ENCODE peak calls at places on chromosomes 4 and X, in nine cellular contexts. N is SK-N-SH, W is K562, U is suprapubic skin, Q is ovary, O is sigmoid colon, J is tibial nerve, V is H1, B is upper lobe of left lung. I is an unnamed sample.

GRCh38 chrX:45850775-45851433 is 650.2 kb upstream of the DIPK2B start:
- DNase-seq in N (peak), W (no peak), U (no peak), Q (peak), O (peak), J (no peak), V (peak), B (peak), I (peak)

GRCh38 chrX:85859426-85859825 is 187.9 kb downstream of the CHM start:
- DNase-seq in N (peak), W (no peak), U (no peak), Q (no peak), O (no peak), J (no peak), V (no peak), B (no peak), I (no peak)

GRCh38 chr4:149884046-149884445 is 68.4 kb upstream of the IQCM start:
- DNase-seq in N (no peak), W (no peak), U (no peak), Q (no peak), O (no peak), J (no peak), V (no peak), B (no peak), I (no peak)

GRCh38 chr4:4524364-4524763 is 17.5 kb downstream of the STX18 start:
- DNase-seq in N (no peak), W (no peak), U (no peak), Q (no peak), O (no peak), J (no peak), V (no peak), B (no peak), I (no peak)

GRCh38 chrX:21700967-21701366 is 42.8 kb upstream of the KLHL34 start:
- DNase-seq in N (peak), W (no peak), U (no peak), Q (no peak), O (no peak), J (no peak), V (no peak), B (no peak), I (no peak)

GRCh38 chrX:78592030-78592429 is 67.1 kb downstream of the RTL3 start:
- DNase-seq in N (no peak), W (no peak), U (no peak), Q (no peak), O (no peak), J (no peak), V (no peak), B (no peak), I (no peak)

GRCh38 chrX:134512566-134512965 is 52.6 kb downstream of the HPRT1 start:
- DNase-seq in N (no peak), W (no peak), U (no peak), Q (no peak), O (no peak), J (no peak), V (no peak), B (no peak), I (peak)

GRCh38 chrX:46634577-46634976 is 61.0 kb downstream of the CHST7 start:
- DNase-seq in N (no peak), W (no peak), U (no peak), Q (no peak), O (no peak), J (no peak), V (no peak), B (no peak), I (no peak)

GRCh38 chr4:106062452-106062875 is 167.2 kb downstream of the NPNT start:
- DNase-seq in N (no peak), W (peak), U (no peak), Q (no peak), O (no peak), J (no peak), V (no peak), B (no peak), I (no peak)

GRCh38 chr4:128827280-128827679 is 17.8 kb downstream of the JADE1 start:
- DNase-seq in N (no peak), W (no peak), U (no peak), Q (no peak), O (no peak), J (no peak), V (peak), B (no peak), I (no peak)

GRCh38 chr4:92501456-92501855 is 197.7 kb downstream of the GRID2 start:
- DNase-seq in N (no peak), W (no peak), U (no peak), Q (no peak), O (no peak), J (no peak), V (no peak), B (no peak), I (no peak)

GRCh38 chr4:136810626-136811025 is 721.7 kb downstream of the PCDH18 start:
- DNase-seq in N (no peak), W (no peak), U (no peak), Q (no peak), O (no peak), J (no peak), V (no peak), B (no peak), I (no peak)

GRCh38 chrX:86148594-86148993 is 343 bp downstream of the DACH2 start:
- DNase-seq in N (no peak), W (no peak), U (no peak), Q (no peak), O (no peak), J (no peak), V (peak), B (no peak), I (no peak)

GRCh38 chr4:75344915-75345314 is 169.3 kb downstream of the RCHY1 start:
- DNase-seq in N (no peak), W (no peak), U (no peak), Q (no peak), O (no peak), J (no peak), V (no peak), B (no peak), I (no peak)

GRCh38 chrX:97844943-97845342 is 961.2 kb downstream of the RPA4 start:
- DNase-seq in N (peak), W (no peak), U (peak), Q (no peak), O (peak), J (no peak), V (no peak), B (no peak), I (no peak)

GRCh38 chr4:97987019-97987648 is 156.1 kb downstream of the STPG2 start:
- DNase-seq in N (peak), W (no peak), U (no peak), Q (no peak), O (no peak), J (no peak), V (no peak), B (no peak), I (peak)

GRCh38 chr4:11632015-11632414 is 203.3 kb upstream of the HS3ST1 start:
- DNase-seq in N (no peak), W (no peak), U (no peak), Q (no peak), O (no peak), J (no peak), V (no peak), B (no peak), I (no peak)

GRCh38 chr4:6773106-6773505 is 9.4 kb upstream of the KIAA0232 start:
- DNase-seq in N (no peak), W (no peak), U (no peak), Q (no peak), O (no peak), J (no peak), V (no peak), B (no peak), I (no peak)

GRCh38 chrX:22389544-22390243 is 117.0 kb downstream of the CBLL2 start:
- DNase-seq in N (no peak), W (no peak), U (no peak), Q (no peak), O (no peak), J (no peak), V (no peak), B (no peak), I (peak)

GRCh38 chrX:122906726-122907125 is 277.4 kb upstream of the GRIA3 start:
- DNase-seq in N (no peak), W (no peak), U (no peak), Q (no peak), O (no peak), J (no peak), V (no peak), B (no peak), I (no peak)

GRCh38 chrX:119692241-119693031 is 532 bp downstream of the SEPTIN6 start:
- DNase-seq in N (peak), W (peak), U (no peak), Q (no peak), O (peak), J (no peak), V (peak), B (peak), I (peak)

GRCh38 chr4:28675582-28675981 is 1814.9 kb downstream of the STIM2 start:
- DNase-seq in N (no peak), W (no peak), U (no peak), Q (no peak), O (no peak), J (no peak), V (no peak), B (no peak), I (no peak)

GRCh38 chr4:26356067-26356466 is 35.3 kb downstream of the RBPJ start:
- DNase-seq in N (no peak), W (no peak), U (no peak), Q (no peak), O (no peak), J (no peak), V (no peak), B (peak), I (no peak)

GRCh38 chr4:8353912-8354453 is 84.4 kb downstream of the HTRA3 start:
- DNase-seq in N (no peak), W (no peak), U (no peak), Q (no peak), O (peak), J (no peak), V (no peak), B (peak), I (no peak)

GRCh38 chr4:103934178-103934789 is 214.5 kb upstream of the TACR3 start:
- DNase-seq in N (peak), W (peak), U (no peak), Q (no peak), O (no peak), J (no peak), V (no peak), B (no peak), I (no peak)

GRCh38 chr4:13219971-13220370 is 264.2 kb downstream of the RAB28 start:
- DNase-seq in N (no peak), W (no peak), U (no peak), Q (no peak), O (no peak), J (no peak), V (no peak), B (no peak), I (no peak)

GRCh38 chr4:105170703-105171102 is 24.0 kb downstream of the TET2 start:
- DNase-seq in N (no peak), W (no peak), U (no peak), Q (no peak), O (no peak), J (no peak), V (no peak), B (no peak), I (no peak)

GRCh38 chr4:121239951-121240350 is 75.8 kb upstream of the TNIP3 start:
- DNase-seq in N (no peak), W (no peak), U (no peak), Q (no peak), O (no peak), J (no peak), V (no peak), B (no peak), I (no peak)

GRCh38 chrX:41142130-41142529 is 56.9 kb downstream of the USP9X start:
- DNase-seq in N (no peak), W (no peak), U (no peak), Q (no peak), O (no peak), J (no peak), V (no peak), B (no peak), I (no peak)

GRCh38 chrX:19636989-19637388 is 121.7 kb upstream of the MAP3K15 start:
- DNase-seq in N (no peak), W (no peak), U (no peak), Q (no peak), O (no peak), J (no peak), V (no peak), B (no peak), I (no peak)

GRCh38 chr4:94458682-94459081 is 6.9 kb downstream of the PDLIM5 start:
- DNase-seq in N (no peak), W (no peak), U (no peak), Q (no peak), O (no peak), J (no peak), V (no peak), B (no peak), I (no peak)

GRCh38 chr4:139286186-139286698 is 6.2 kb upstream of the MGARP start:
- DNase-seq in N (no peak), W (peak), U (no peak), Q (no peak), O (no peak), J (no peak), V (no peak), B (no peak), I (no peak)

GRCh38 chr4:175953960-175954521 is 111.6 kb upstream of the WDR17 start:
- DNase-seq in N (no peak), W (no peak), U (no peak), Q (no peak), O (no peak), J (no peak), V (no peak), B (no peak), I (no peak)

GRCh38 chr4:76426272-76426671 is 5.3 kb upstream of the CCDC158 start:
- DNase-seq in N (peak), W (no peak), U (no peak), Q (no peak), O (no peak), J (no peak), V (no peak), B (no peak), I (peak)

GRCh38 chr4:68361146-68361589 is 11.3 kb upstream of the YTHDC1 start:
- DNase-seq in N (no peak), W (no peak), U (no peak), Q (no peak), O (no peak), J (no peak), V (no peak), B (no peak), I (no peak)

GRCh38 chr4:823093-823760 is 2.7 kb downstream of the CPLX1 start:
- DNase-seq in N (no peak), W (no peak), U (peak), Q (no peak), O (peak), J (no peak), V (no peak), B (no peak), I (no peak)

GRCh38 chrX:57918750-57919436 is 8.6 kb upstream of the ZXDA start:
- DNase-seq in N (peak), W (no peak), U (no peak), Q (no peak), O (no peak), J (no peak), V (peak), B (no peak), I (no peak)

GRCh38 chrX:1481636-1482529 is 29.2 kb upstream of the ASMTL start:
- DNase-seq in N (no peak), W (peak), U (peak), Q (no peak), O (peak), J (no peak), V (no peak), B (peak), I (peak)

GRCh38 chr4:37453004-37453360 is 208.4 kb downstream of the NWD2 start:
- DNase-seq in N (peak), W (peak), U (no peak), Q (no peak), O (no peak), J (no peak), V (peak), B (peak), I (peak)

GRCh38 chrX:17860811-17861495 is at the start of gene RAI2:
- DNase-seq in N (peak), W (peak), U (peak), Q (peak), O (peak), J (no peak), V (peak), B (peak), I (no peak)

GRCh38 chr4:122716825-122717448 is 15.6 kb upstream of the BBS12 start:
- DNase-seq in N (peak), W (peak), U (peak), Q (peak), O (peak), J (peak), V (peak), B (peak), I (peak)
- TF ChIP-seq EP300 in N (no peak), W (no peak), U (no peak), Q (no peak), O (no peak), J (no peak), V (no peak), B (no peak), I (no peak)

DNA sequence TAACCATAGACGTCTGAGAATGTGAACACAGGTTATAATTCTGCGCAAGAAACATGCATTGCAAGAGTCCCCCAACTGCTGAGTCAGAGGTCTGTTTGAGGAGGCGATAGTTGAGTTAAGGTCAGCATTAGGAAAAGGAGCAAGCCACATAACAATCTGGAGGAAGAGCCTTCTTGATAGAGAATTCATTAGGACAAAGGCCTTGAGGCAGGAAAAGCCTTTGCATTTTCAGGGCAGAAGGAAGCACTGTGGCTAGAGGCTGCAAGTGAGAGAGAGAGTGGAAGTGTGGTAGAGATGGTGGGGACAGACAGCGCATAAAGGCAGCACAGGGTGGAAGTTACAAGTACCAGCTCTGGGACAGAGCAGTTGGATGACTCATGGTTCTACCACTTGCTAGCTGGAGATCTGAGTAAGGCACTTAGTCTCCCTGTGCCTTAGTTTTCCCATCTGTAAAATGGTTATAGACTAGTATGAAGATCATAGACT is 125.8 kb upstream of the LNX1 start:
- DNase-seq in N (no peak), W (no peak), U (no peak), Q (no peak), O (no peak), J (no peak), V (no peak), B (peak), I (no peak)
- TF ChIP-seq EP300 in N (no peak), W (no peak), U (no peak), Q (no peak), O (no peak), J (no peak), V (no peak), B (no peak), I (no peak)

GRCh38 chr4:70704333-70705145 is 16.2 kb downstream of the UTP3 start:
- DNase-seq in N (peak), W (peak), U (peak), Q (peak), O (peak), J (peak), V (peak), B (peak), I (peak)
- TF ChIP-seq EP300 in N (no peak), W (no peak), U (no peak), Q (no peak), O (no peak), J (peak), V (no peak), B (no peak), I (no peak)

GRCh38 chr4:183571350-183572076 is 66.7 kb downstream of the ING2 start:
- DNase-seq in N (peak), W (no peak), U (no peak), Q (peak), O (no peak), J (no peak), V (no peak), B (peak), I (peak)
- TF ChIP-seq EP300 in N (no peak), W (no peak), U (no peak), Q (no peak), O (no peak), J (no peak), V (no peak), B (no peak), I (no peak)

DNA sequence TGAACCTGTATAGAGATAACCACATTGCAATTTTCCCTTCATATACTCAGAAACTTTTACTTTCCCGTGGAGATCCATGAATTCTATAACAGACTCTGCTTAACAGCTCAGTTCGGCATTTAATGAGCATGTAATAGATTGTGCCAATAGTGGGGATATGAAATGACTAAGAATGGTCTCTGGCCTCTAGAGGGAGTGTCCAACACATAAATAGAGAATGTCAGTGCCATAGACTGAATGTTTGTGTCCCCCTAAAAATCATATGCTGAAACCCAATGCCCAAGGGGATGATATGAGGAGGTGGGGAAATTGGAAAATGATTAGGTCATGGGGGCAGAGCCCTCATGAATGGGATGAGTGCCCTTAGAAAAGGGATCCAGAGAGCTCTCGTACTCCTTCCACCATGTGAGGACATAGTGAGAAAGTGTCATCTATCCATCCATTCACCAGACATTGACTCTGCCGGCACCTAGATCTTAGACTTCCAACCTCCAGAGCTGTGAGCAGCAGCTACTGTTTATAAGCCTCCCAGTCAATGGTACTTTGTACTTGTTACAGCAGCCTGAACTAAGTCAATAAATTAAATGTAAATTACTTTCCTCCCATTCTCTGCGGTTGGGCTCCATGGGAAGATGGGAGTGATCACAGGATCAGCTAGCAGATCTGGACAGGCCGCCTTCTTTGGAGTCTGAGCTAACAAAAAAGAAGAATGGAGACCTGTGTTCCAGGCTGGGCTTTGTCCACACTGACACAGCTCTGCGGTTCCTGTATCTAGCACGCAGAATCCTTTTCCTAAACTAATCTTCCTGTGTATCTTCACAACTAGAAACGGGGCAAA is 28.1 kb upstream of the HPSE start:
- DNase-seq in N (peak), W (peak), U (no peak), Q (no peak), O (no peak), J (no peak), V (no peak), B (no peak), I (peak)
- TF ChIP-seq EP300 in N (no peak), W (no peak), U (no peak), Q (no peak), O (no peak), J (no peak), V (no peak), B (no peak), I (no peak)

GRCh38 chrX:43750248-43750676 is 94.2 kb downstream of the MAOA start:
- DNase-seq in N (peak), W (peak), U (peak), Q (peak), O (peak), J (peak), V (peak), B (peak), I (peak)
- TF ChIP-seq EP300 in N (no peak), W (no peak), U (no peak), Q (no peak), O (no peak), J (peak), V (no peak), B (no peak), I (no peak)

GRCh38 chr4:31220921-31221320 is 500.8 kb downstream of the PCDH7 start:
- DNase-seq in N (no peak), W (no peak), U (no peak), Q (no peak), O (no peak), J (no peak), V (no peak), B (no peak), I (no peak)
- TF ChIP-seq EP300 in N (no peak), W (no peak), U (no peak), Q (no peak), O (no peak), J (no peak), V (no peak), B (no peak), I (no peak)